ENCODE peak calls at places on chromosomes 12 and 14, in five cellular contexts. A, D, S, L and E are unnamed samples.

GRCh38 chr12:25491396-25491948 is 61.6 kb downstream of the LMNTD1 start:
- DNase-seq in D (no peak), S (no peak), L (no peak), A (no peak), E (no peak)

GRCh38 chr12:121494093-121494787 is 86.6 kb downstream of the KDM2B start:
- DNase-seq in A (peak), L (no peak), D (no peak), S (peak), E (peak)

GRCh38 chr12:110641512-110641911 is 27.6 kb downstream of the TCTN1 start:
- DNase-seq in L (no peak), D (no peak), S (peak), A (no peak), E (peak)

GRCh38 chr12:15520083-15520482 is 197.8 kb downstream of the PTPRO start:
- DNase-seq in A (no peak), S (no peak), D (no peak), L (no peak), E (no peak)

GRCh38 chr12:110600254-110600653 is 13.7 kb upstream of the TCTN1 start:
- DNase-seq in A (peak), L (no peak), D (peak), S (peak), E (no peak)

GRCh38 chr12:125434936-125435443 is 369.8 kb downstream of the AACS start:
- DNase-seq in A (no peak), D (no peak), S (no peak), L (peak), E (no peak)

GRCh38 chr14:71551291-71551955 is 380.8 kb upstream of the RGS6 start:
- DNase-seq in D (no peak), S (peak), L (no peak), A (no peak), E (no peak)

GRCh38 chr14:99055019-99055418 is 217.0 kb downstream of the BCL11B start:
- DNase-seq in A (no peak), D (no peak), S (no peak), L (no peak), E (no peak)

GRCh38 chr14:105274600-105274999 is 26.2 kb downstream of the BRF1 start:
- DNase-seq in L (no peak), S (no peak), A (no peak), D (no peak), E (no peak)

GRCh38 chr12:30968211-30968610 is 41.7 kb downstream of the TSPAN11 start:
- DNase-seq in L (no peak), S (no peak), A (no peak), D (no peak), E (no peak)

GRCh38 chr12:76922821-76923315 is 44.0 kb upstream of the CSRP2 start:
- DNase-seq in S (peak), D (no peak), L (no peak), A (no peak), E (no peak)

GRCh38 chr14:104421401-104421821 is 158.2 kb upstream of the C14orf180 start:
- DNase-seq in L (no peak), S (no peak), A (peak), D (no peak), E (no peak)

GRCh38 chr12:108826115-108826806 is 31.1 kb downstream of the SSH1 start:
- DNase-seq in S (peak), L (no peak), A (peak), D (no peak), E (peak)

GRCh38 chr14:100673085-100673806 is 53.4 kb upstream of the DLK1 start:
- DNase-seq in S (no peak), D (peak), A (peak), L (no peak), E (no peak)

GRCh38 chr14:78164226-78164853 is 5.8 kb upstream of the NRXN3 start:
- DNase-seq in L (no peak), A (peak), S (no peak), D (peak), E (peak)

GRCh38 chr12:28268830-28269229 is 78.6 kb downstream of the CCDC91 start:
- DNase-seq in D (no peak), L (no peak), S (no peak), A (no peak), E (no peak)
- TF ChIP-seq MXI1 in D (no peak), L (no peak), S (no peak), A (no peak), E (no peak)

DNA sequence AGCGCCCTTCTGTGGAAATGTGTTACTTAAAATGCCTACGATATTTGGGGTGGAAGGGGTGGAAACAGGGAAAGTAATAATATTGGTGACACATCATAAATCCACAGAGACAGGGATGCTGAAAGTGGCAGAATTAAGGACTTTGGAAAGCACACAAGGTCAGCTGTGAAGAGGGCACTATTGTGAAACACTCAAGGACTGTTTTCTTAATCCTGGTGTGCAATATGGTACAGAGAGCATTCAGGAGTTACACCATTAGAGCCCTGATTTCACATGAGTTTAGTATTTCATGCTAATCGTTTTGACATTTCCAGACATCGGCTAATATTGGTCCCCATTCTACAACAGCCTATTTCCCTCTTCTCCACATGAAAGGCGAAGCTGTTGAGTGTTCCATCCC is 219.2 kb downstream of the MSRB3 start:
- DNase-seq in D (peak), S (no peak), L (no peak), A (no peak), E (no peak)
- TF ChIP-seq MXI1 in D (no peak), S (no peak), L (no peak), A (no peak), E (no peak)

GRCh38 chr12:129676411-129676810 is 227.4 kb downstream of the TMEM132D start:
- DNase-seq in A (no peak), S (no peak), L (no peak), D (no peak), E (no peak)
- TF ChIP-seq MXI1 in A (no peak), S (no peak), L (no peak), D (no peak), E (no peak)

GRCh38 chr12:51147309-51147708 is 25.6 kb downstream of the TFCP2 start:
- DNase-seq in D (no peak), L (no peak), A (no peak), S (no peak), E (no peak)
- TF ChIP-seq MXI1 in D (no peak), L (no peak), A (no peak), S (no peak), E (no peak)

GRCh38 chr14:93458234-93458633 is 27.5 kb downstream of the UNC79 start:
- DNase-seq in L (no peak), D (no peak), A (no peak), S (no peak), E (no peak)

DNA sequence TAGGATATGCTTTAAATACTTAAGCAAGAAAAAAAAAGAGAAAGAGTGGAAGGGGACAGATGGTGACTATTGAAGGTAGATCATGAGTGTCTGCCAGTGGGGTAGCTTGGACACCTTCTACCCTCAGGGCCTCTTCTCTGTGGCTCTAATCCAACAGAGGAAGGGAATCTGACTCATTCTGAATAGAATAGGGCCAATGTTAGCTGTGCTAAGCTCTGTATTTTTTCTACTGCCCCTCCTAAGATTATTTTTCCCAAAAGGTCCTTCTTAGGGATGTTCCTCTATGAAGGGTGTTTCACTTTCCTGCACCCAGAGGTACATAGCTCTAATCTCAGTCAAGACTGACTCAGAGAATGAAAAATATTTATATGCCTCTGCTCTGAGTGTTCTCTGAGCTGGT is 25.6 kb downstream of the UNC79 start:
- DNase-seq in D (no peak), A (no peak), S (no peak), L (no peak), E (no peak)
- TF ChIP-seq MXI1 in D (no peak), A (no peak), S (no peak), L (no peak), E (no peak)

GRCh38 chr14:54168489-54168888 is 211.9 kb upstream of the BMP4 start:
- DNase-seq in A (no peak), D (no peak), L (no peak), S (no peak), E (no peak)

GRCh38 chr14:54169254-54169924 is 212.8 kb upstream of the BMP4 start:
- DNase-seq in A (no peak), S (peak), D (no peak), L (no peak), E (no peak)

GRCh38 chr14:54172114-54172513 is 215.5 kb upstream of the BMP4 start:
- DNase-seq in D (no peak), A (no peak), S (no peak), L (no peak), E (no peak)

GRCh38 chr14:54170301-54170700 is 213.7 kb upstream of the BMP4 start:
- DNase-seq in L (no peak), S (no peak), A (no peak), D (no peak), E (no peak)

DNA sequence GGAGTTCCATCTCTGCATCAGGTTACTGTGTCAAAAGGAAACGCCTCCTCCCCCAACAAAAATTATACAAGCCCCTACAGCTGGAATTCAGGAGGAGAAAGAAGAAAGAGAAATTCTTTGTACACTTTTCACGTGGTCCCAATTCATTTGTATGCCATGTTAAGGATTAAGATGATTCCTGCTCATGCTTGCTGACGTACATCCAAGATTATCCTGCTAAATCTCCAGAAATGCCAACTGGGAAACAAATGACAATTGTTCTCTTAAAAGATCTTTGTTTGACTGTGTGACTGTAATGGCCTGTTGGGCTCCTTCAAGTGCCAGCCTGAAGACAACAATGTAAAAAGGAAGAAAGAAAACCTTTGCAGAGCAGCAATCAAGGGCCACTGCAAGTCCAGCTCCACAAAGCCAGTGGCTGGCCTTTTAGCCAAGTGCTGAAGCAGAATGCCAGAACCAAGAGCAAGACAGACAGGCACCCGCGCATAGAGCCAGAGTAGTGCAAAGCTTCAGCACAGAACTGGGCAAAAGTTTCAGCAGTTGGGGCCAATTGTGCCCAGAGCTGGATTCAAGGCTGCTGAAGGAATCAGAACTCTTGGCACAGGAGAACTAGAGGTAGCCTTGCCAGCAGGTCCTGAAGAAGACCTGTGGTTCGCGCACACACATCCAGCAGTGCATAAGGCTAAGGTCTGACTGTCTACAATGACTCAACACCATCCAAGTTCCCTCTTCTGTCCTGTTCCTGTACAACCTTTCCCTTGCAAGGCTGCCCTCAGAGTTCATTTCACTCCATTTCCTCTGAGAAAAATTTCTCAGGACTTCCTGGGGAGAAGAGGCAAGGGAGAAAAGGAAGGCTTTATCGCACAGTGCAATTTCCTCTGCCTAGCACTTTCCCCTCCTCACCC is 209.7 kb upstream of the BMP4 start:
- DNase-seq in S (no peak), D (no peak), A (no peak), L (no peak), E (no peak)
- TF ChIP-seq MXI1 in S (no peak), D (no peak), A (no peak), L (no peak), E (no peak)

DNA sequence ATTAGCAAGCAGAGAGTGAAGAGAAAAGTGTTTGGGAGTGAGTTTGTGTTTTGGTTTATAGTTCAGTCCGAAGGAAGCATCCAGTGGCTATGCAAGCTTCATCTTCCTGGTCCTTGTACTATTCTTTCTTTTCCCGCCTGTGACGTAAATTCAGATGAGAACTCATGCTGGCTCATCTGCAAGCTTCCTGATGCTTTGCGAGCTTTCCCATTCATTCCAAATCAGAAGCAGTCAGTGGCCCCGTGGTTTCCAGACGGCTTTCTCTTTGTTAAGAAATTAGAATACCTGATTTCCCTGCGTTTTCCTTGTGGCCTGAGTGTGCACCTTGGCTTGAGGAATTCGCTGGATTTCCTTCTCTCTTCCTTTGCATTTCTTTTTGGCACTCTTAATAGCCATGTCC is 89.5 kb downstream of the TESC start:
- DNase-seq in A (no peak), L (no peak), D (no peak), S (no peak), E (no peak)
- TF ChIP-seq MXI1 in A (no peak), L (no peak), D (no peak), S (no peak), E (no peak)

GRCh38 chr12:28209782-28210181 is 19.5 kb downstream of the CCDC91 start:
- DNase-seq in D (no peak), A (no peak), S (no peak), L (no peak), E (no peak)
- TF ChIP-seq MXI1 in D (no peak), A (no peak), S (no peak), L (no peak), E (no peak)

DNA sequence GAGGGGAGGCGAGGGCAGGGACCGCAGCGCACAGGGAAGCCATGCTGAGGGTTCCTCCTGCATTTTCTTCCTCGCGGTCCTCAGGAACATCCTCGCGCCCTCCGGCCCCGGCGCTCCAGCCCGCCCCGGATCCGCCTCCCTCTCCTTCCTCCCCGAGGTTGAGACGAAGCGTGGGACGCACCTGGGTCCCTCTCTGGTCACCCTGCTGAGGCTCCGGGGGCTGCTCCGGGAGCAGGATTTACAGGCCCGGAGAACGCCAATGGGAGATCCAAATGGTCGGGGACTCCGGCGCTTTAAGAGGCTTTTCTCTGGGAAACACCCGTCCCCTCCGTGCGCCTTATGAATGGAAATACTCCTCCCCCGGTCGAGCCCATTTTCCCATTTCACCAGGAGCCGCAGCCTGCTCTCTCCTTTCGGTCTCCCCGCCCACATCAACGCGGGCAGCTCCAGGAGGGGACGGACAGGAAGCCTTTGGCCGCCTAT is 379 bp upstream of the UNC79 start:
- DNase-seq in D (no peak), L (no peak), S (no peak), A (peak), E (no peak)
- TF ChIP-seq MXI1 in D (no peak), L (no peak), S (no peak), A (peak), E (no peak)

GRCh38 chr12:124383028-124383427 is 88.1 kb downstream of the RFLNA start:
- DNase-seq in D (no peak), A (no peak), S (no peak), L (no peak), E (no peak)

GRCh38 chr12:124380793-124381453 is 86.0 kb downstream of the RFLNA start:
- DNase-seq in L (no peak), S (no peak), A (no peak), D (no peak), E (no peak)

GRCh38 chr12:124379379-124379937 is 84.6 kb downstream of the RFLNA start:
- DNase-seq in L (no peak), D (no peak), S (no peak), A (no peak), E (no peak)

GRCh38 chr12:124379938-124380754 is 85.3 kb downstream of the RFLNA start:
- DNase-seq in S (peak), A (no peak), L (no peak), D (no peak), E (no peak)

DNA sequence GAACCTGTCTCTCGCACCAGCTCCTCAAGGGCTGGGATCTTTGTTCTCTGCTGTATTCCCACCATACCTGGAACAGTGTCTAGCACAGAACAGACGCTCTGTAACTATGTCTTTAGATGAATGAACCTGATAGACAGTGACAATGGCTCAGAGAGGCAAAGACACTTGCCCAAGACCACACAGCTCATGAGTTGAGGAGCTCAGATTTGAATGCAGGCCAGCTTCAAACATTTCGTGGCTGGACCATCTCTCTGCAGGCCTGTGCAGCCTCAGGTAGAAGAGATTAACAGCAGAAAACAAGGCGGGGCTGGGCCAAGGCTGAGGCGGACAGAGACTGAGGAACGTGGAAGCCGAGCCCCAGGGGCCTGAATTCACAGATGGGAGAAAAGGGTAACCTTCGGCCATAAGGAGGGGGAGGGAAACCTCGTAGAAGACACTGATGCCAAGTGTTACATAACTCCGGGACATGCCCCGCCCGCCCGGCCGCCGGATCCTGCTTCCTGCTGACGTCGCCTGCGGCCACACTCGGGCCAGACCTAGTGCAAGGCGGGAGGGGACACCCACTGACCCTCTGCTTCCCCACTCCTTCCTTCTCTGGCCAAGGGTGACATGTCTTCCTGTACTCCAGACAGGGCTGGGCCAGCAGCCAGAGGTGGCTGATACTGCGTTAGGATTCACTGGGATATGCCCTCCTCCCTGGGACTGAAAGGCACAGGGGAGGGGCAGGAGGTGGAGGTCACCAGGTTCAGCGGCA is 86.7 kb downstream of the RFLNA start:
- DNase-seq in D (no peak), S (peak), A (no peak), L (no peak), E (no peak)
- TF ChIP-seq MXI1 in D (no peak), S (no peak), A (no peak), L (no peak), E (no peak)